ENCODE peak calls at places on chromosome 16, in four cellular contexts. One of them, this sample, is unnamed.
A peak's percentile ranks its signal among the peaks of the same experiment; 100 is the strongest.

GRCh38 chr16:12354296-12354818 is 377.8 kb downstream of the SNX29 start:
- DNase-seq in H1: no peak
- DNase-seq in HepG2: no peak
- DNase-seq in K562: no peak
- DNase-seq in this sample: no peak

GRCh38 chr16:52453661-52454060 is 93.3 kb downstream of the TOX3 start:
- DNase-seq in H1: no peak
- DNase-seq in HepG2: no peak
- DNase-seq in K562: no peak
- DNase-seq in this sample: no peak

GRCh38 chr16:7555459-7555858 is 222.8 kb downstream of the RBFOX1 start:
- DNase-seq in HepG2: no peak
- DNase-seq in H1: no peak
- DNase-seq in K562: no peak
- DNase-seq in this sample: no peak

GRCh38 chr16:67516296-67517177 is 12.1 kb upstream of the RIPOR1 start:
- DNase-seq in K562: no peak
- DNase-seq in H1: no peak
- DNase-seq in HepG2: no peak
- DNase-seq in this sample: no peak

GRCh38 chr16:82281544-82281943 is 111.5 kb upstream of the MPHOSPH6 start:
- DNase-seq in HepG2: no peak
- DNase-seq in H1: no peak
- DNase-seq in K562: no peak
- DNase-seq in this sample: no peak

GRCh38 chr16:31008154-31008950 is 2.1 kb downstream of the STX1B start:
- DNase-seq in H1: no peak
- DNase-seq in HepG2: no peak
- DNase-seq in K562: no peak
- DNase-seq in this sample: no peak

GRCh38 chr16:61014869-61015268 is 1021.4 kb downstream of the CDH8 start:
- DNase-seq in H1: peak; percentile 65
- DNase-seq in HepG2: no peak
- DNase-seq in K562: peak; percentile 2
- DNase-seq in this sample: no peak

GRCh38 chr16:86631441-86631840 is 53.1 kb downstream of the FOXL1 start:
- DNase-seq in H1: no peak
- DNase-seq in K562: no peak
- DNase-seq in HepG2: no peak
- DNase-seq in this sample: no peak

GRCh38 chr16:49014300-49015188 is 267.1 kb downstream of the CBLN1 start:
- DNase-seq in H1: no peak
- DNase-seq in K562: no peak
- DNase-seq in HepG2: no peak
- DNase-seq in this sample: no peak

GRCh38 chr16:69567031-69567680 is 1.4 kb downstream of the NFAT5 start:
- DNase-seq in HepG2: peak; percentile 55
- DNase-seq in H1: no peak
- DNase-seq in K562: peak; percentile 44
- DNase-seq in this sample: no peak

GRCh38 chr16:11099672-11100195 is 155.4 kb downstream of the CLEC16A start:
- DNase-seq in HepG2: no peak
- DNase-seq in K562: no peak
- DNase-seq in H1: no peak
- DNase-seq in this sample: no peak
- TF ChIP-seq ZNF274 in HepG2: no peak
- TF ChIP-seq ZNF274 in K562: no peak
- TF ChIP-seq ZNF274 in H1: no peak
- TF ChIP-seq ZNF274 in this sample: no peak

GRCh38 chr16:89295071-89295900 is 77.8 kb downstream of the ZNF778 start:
- DNase-seq in H1: no peak
- DNase-seq in HepG2: no peak
- DNase-seq in K562: no peak
- DNase-seq in this sample: no peak

GRCh38 chr16:89297870-89298545 is 80.5 kb downstream of the ZNF778 start:
- DNase-seq in K562: no peak
- DNase-seq in HepG2: no peak
- DNase-seq in H1: no peak
- DNase-seq in this sample: no peak

GRCh38 chr16:89297156-89297869 is 79.8 kb downstream of the ZNF778 start:
- DNase-seq in HepG2: no peak
- DNase-seq in K562: no peak
- DNase-seq in H1: no peak
- DNase-seq in this sample: no peak

GRCh38 chr16:89294486-89294885 is 77.0 kb downstream of the ZNF778 start:
- DNase-seq in HepG2: no peak
- DNase-seq in K562: no peak
- DNase-seq in H1: no peak
- DNase-seq in this sample: no peak

DNA sequence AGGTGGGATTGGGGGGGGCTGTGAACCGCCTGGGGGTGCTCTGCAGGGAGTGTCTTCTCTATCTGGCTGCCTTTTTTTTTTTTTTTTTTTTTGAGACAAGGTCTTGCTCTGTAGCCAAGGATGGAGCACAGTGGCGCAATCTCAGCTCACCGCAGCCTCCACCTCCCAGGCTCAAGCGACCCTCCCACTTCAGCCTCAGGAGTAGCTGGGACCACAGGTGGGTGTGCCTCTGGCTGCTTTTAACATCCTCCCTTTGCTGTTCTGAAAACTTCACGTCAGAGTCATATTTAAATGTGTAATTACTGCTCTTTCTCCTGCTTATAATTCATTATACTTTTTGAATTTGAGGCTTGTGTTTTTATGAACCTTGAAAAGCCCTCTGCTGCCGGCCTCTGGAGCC is 78.4 kb downstream of the ZNF778 start:
- DNase-seq in HepG2: no peak
- DNase-seq in H1: no peak
- DNase-seq in K562: no peak
- DNase-seq in this sample: no peak
- TF ChIP-seq KDM1A in HepG2: no peak
- TF ChIP-seq KDM1A in H1: no peak
- TF ChIP-seq KDM1A in K562: no peak
- TF ChIP-seq KDM1A in this sample: no peak

DNA sequence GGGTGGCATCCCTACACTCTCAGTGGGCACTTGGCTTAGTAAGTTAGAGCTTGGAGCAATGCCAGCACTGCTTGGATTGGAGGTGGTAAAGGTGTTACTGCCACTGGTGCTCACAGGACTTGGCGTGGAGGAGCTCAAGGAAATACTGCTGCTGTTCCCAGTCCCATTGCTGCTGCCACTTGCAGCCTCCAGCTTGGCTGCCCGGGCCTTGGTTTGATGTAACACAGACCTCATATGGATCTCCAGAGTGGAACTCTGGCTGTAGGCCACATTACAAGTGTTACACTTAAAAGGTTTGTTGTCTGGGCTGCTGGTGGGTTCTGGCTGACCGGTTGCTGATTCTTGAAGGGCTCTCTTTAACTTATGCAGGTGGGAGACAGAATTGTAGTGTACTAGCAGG is 250.3 kb downstream of the ZFHX3 start:
- DNase-seq in K562: no peak
- DNase-seq in HepG2: no peak
- DNase-seq in H1: no peak
- DNase-seq in this sample: no peak
- TF ChIP-seq ZNF274 in K562: no peak
- TF ChIP-seq ZNF274 in HepG2: no peak
- TF ChIP-seq ZNF274 in H1: no peak
- TF ChIP-seq ZNF274 in this sample: no peak

GRCh38 chr16:55435387-55435786 is 43.6 kb upstream of the MMP2 start:
- DNase-seq in K562: peak; percentile 74
- DNase-seq in HepG2: no peak
- DNase-seq in H1: no peak
- DNase-seq in this sample: no peak

GRCh38 chr16:55439101-55439690 is 39.8 kb upstream of the MMP2 start:
- DNase-seq in H1: no peak
- DNase-seq in HepG2: no peak
- DNase-seq in K562: no peak
- DNase-seq in this sample: no peak

GRCh38 chr16:55436587-55436986 is 42.4 kb upstream of the MMP2 start:
- DNase-seq in HepG2: no peak
- DNase-seq in K562: no peak
- DNase-seq in H1: no peak
- DNase-seq in this sample: no peak

GRCh38 chr16:55434000-55434399 is 45.0 kb upstream of the MMP2 start:
- DNase-seq in HepG2: no peak
- DNase-seq in K562: no peak
- DNase-seq in H1: no peak
- DNase-seq in this sample: no peak

DNA sequence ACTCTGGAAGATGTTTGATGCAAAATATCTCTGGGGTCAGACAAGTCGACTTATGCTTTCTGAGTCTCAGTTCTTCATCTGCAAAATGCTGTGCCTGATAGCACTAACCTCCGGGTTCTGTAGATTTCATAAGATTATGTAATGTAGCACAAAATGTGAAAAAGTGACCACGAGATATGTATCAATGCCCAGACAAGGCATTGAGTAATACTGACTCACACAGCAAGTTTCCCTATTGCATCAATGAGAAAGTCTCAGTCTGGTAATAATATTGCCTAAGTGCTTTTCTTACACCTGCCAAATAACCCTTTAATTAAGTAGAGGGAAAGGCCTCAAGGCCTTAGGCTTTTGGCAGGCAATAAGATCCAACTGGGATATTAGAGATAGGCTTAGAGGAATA is 41.4 kb upstream of the MMP2 start:
- DNase-seq in H1: no peak
- DNase-seq in K562: no peak
- DNase-seq in HepG2: no peak
- DNase-seq in this sample: no peak
- TF ChIP-seq KDM1A in H1: no peak
- TF ChIP-seq KDM1A in K562: no peak
- TF ChIP-seq KDM1A in HepG2: no peak
- TF ChIP-seq KDM1A in this sample: no peak

GRCh38 chr16:54266363-54266955 is 20.1 kb downstream of the IRX3 start:
- DNase-seq in H1: no peak
- DNase-seq in HepG2: peak; percentile 92
- DNase-seq in K562: no peak
- DNase-seq in this sample: no peak
- TF ChIP-seq ZNF274 in H1: no peak
- TF ChIP-seq ZNF274 in HepG2: no peak
- TF ChIP-seq ZNF274 in K562: no peak
- TF ChIP-seq ZNF274 in this sample: no peak

GRCh38 chr16:19691161-19691850 is 26.7 kb downstream of the KNOP1 start:
- DNase-seq in HepG2: no peak
- DNase-seq in H1: no peak
- DNase-seq in K562: no peak
- DNase-seq in this sample: no peak
- TF ChIP-seq KDM1A in HepG2: no peak
- TF ChIP-seq KDM1A in H1: no peak
- TF ChIP-seq KDM1A in K562: no peak
- TF ChIP-seq KDM1A in this sample: no peak

DNA sequence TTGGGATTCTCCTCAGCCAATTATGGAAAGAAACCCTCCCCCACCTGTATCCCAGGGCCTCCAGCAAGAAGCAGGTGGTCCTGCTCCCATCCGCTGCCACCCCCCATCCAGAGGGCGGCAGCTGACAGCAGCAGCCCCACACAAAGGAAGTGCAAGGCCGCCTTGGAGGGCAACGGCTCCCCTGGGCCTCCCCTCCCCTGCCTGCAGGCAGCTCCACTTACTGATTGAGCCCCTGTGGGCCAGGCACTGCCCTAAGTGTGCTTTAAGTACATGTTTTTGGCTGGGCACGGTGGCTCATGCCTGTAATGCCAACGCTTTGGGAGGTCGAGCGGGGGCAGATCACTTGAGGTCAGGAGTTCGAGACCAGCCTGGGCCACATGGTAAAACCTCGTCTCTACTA is 257.6 kb downstream of the PARN start:
- DNase-seq in H1: no peak
- DNase-seq in HepG2: no peak
- DNase-seq in K562: no peak
- DNase-seq in this sample: no peak
- TF ChIP-seq ZNF274 in H1: no peak
- TF ChIP-seq ZNF274 in HepG2: no peak
- TF ChIP-seq ZNF274 in K562: no peak
- TF ChIP-seq ZNF274 in this sample: no peak

GRCh38 chr16:88712362-88712979 is 6.2 kb downstream of the CTU2 start:
- DNase-seq in K562: no peak
- DNase-seq in H1: no peak
- DNase-seq in HepG2: no peak
- DNase-seq in this sample: no peak

GRCh38 chr16:88714420-88715302 is 8.4 kb downstream of the CTU2 start:
- DNase-seq in HepG2: no peak
- DNase-seq in K562: no peak
- DNase-seq in H1: no peak
- DNase-seq in this sample: no peak

GRCh38 chr16:88715312-88716190 is 9.2 kb downstream of the CTU2 start:
- DNase-seq in H1: no peak
- DNase-seq in HepG2: no peak
- DNase-seq in K562: no peak
- DNase-seq in this sample: no peak

GRCh38 chr16:88713054-88713453 is 6.8 kb downstream of the CTU2 start:
- DNase-seq in H1: no peak
- DNase-seq in K562: no peak
- DNase-seq in HepG2: no peak
- DNase-seq in this sample: no peak

GRCh38 chr16:88713568-88714419 is 7.5 kb downstream of the CTU2 start:
- DNase-seq in K562: peak; percentile 48
- DNase-seq in HepG2: no peak
- DNase-seq in H1: no peak
- DNase-seq in this sample: no peak
- TF ChIP-seq KDM1A in K562: no peak
- TF ChIP-seq KDM1A in HepG2: no peak
- TF ChIP-seq KDM1A in H1: no peak
- TF ChIP-seq KDM1A in this sample: no peak

GRCh38 chr16:20136446-20136968 is 62.8 kb upstream of the GPR139 start:
- DNase-seq in H1: no peak
- DNase-seq in HepG2: no peak
- DNase-seq in K562: no peak
- DNase-seq in this sample: no peak

GRCh38 chr16:20137909-20138308 is 64.2 kb upstream of the GPR139 start:
- DNase-seq in HepG2: no peak
- DNase-seq in K562: no peak
- DNase-seq in H1: no peak
- DNase-seq in this sample: no peak

DNA sequence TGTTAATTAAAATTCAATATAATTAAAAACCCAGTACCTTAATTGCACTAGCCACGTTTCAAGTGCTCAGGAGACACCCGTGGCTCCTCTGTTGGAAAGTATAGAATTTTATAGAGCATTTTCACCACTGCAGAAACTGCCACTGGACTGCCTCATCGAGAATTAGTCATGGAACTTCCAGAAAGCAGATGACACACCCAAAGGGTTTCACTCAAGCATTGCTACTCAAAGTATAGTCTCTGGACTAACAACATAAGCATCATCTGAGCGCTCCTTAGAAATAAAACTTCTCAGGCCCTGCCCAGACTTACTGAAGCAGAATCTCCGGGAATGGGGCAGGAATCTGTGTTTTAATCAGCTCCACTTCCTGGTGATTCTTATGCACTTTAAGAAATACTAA is 63.5 kb upstream of the GPR139 start:
- DNase-seq in HepG2: no peak
- DNase-seq in K562: no peak
- DNase-seq in H1: no peak
- DNase-seq in this sample: no peak
- TF ChIP-seq ZNF274 in HepG2: no peak
- TF ChIP-seq ZNF274 in K562: no peak
- TF ChIP-seq ZNF274 in H1: no peak
- TF ChIP-seq ZNF274 in this sample: no peak

GRCh38 chr16:15899538-15900100 is 11.2 kb upstream of the CEP20 start:
- DNase-seq in H1: no peak
- DNase-seq in HepG2: peak; percentile 95
- DNase-seq in K562: peak; percentile 75
- DNase-seq in this sample: peak; percentile 65
- TF ChIP-seq KDM1A in H1: no peak
- TF ChIP-seq KDM1A in HepG2: peak; percentile 56
- TF ChIP-seq KDM1A in K562: no peak
- TF ChIP-seq KDM1A in this sample: no peak

This sample was measured in GM12878.